ENCODE peak calls at places on chromosome 17, in five cellular contexts. B is CD8-positive, alpha-beta T cell; O is tibial nerve; D is H9; Y is colonic mucosa. Q is an unnamed sample.

GRCh38 chr17:73340093-73340596 is 28.3 kb upstream of the CDC42EP4 start:
- DNase-seq in D (no peak), B (no peak), Y (no peak), O (no peak), Q (peak; percentile 81)

GRCh38 chr17:67194134-67194533 is 50.9 kb downstream of the HELZ start:
- DNase-seq in Y (no peak), O (no peak), B (no peak), D (no peak), Q (no peak)

GRCh38 chr17:17737938-17738894 is 57.0 kb downstream of the RAI1 start:
- DNase-seq in Y (peak; percentile 80), B (no peak), D (peak; percentile 76), O (no peak), Q (peak; percentile 99)

GRCh38 chr17:37488607-37489196 is 989 bp upstream of the DUSP14 start:
- DNase-seq in O (peak; percentile 71), D (peak; percentile 94), B (peak; percentile 38), Y (peak; percentile 84), Q (peak; percentile 55)

GRCh38 chr17:2904135-2904534 is 107.9 kb downstream of the RAP1GAP2 start:
- DNase-seq in Y (no peak), D (peak; percentile 57), O (no peak), B (no peak), Q (no peak)

GRCh38 chr17:32596666-32597065 is 109.9 kb downstream of the CDK5R1 start:
- DNase-seq in B (no peak), D (no peak), O (no peak), Y (no peak), Q (peak; percentile 60)

GRCh38 chr17:50052822-50053653 is 2.9 kb upstream of the ITGA3 start:
- DNase-seq in O (no peak), Y (peak; percentile 46), D (no peak), B (no peak), Q (peak; percentile 24)

GRCh38 chr17:60679287-60679686 is 1.6 kb downstream of the BCAS3 start:
- DNase-seq in Y (no peak), O (no peak), B (no peak), D (no peak), Q (no peak)

GRCh38 chr17:57552114-57552601 is 192.9 kb downstream of the CCDC182 start:
- DNase-seq in Y (no peak), O (no peak), B (no peak), D (peak; percentile 89), Q (no peak)

GRCh38 chr17:53032861-53033271 is 789.9 kb upstream of the KIF2B start:
- DNase-seq in Y (peak; percentile 37), O (no peak), D (peak; percentile 89), B (no peak), Q (peak; percentile 92)

GRCh38 chr17:55162556-55162946 is 102.2 kb upstream of the HLF start:
- DNase-seq in O (no peak), D (no peak), B (no peak), Y (no peak), Q (no peak)

GRCh38 chr17:79655672-79656290 is 44.9 kb upstream of the RBFOX3 start:
- DNase-seq in O (no peak), D (peak; percentile 22), Y (peak; percentile 13), B (no peak), Q (no peak)

GRCh38 chr17:17681744-17682292 is 560 bp downstream of the RAI1 start:
- DNase-seq in D (no peak), B (peak; percentile 21), O (no peak), Y (peak; percentile 55), Q (peak; percentile 79)

GRCh38 chr17:57945999-57946797 is 9.0 kb downstream of the CUEDC1 start:
- DNase-seq in B (no peak), Y (no peak), O (no peak), D (no peak), Q (no peak)

GRCh38 chr17:31531336-31532160 is 140.1 kb downstream of the RAB11FIP4 start:
- DNase-seq in D (no peak), Y (no peak), O (no peak), B (no peak), Q (no peak)

GRCh38 chr17:73998246-73999220 is 204.9 kb upstream of the RPL38 start:
- DNase-seq in D (peak; percentile 89), O (peak; percentile 15), Y (peak; percentile 79), B (peak; percentile 52), Q (peak; percentile 64)

GRCh38 chr17:6574689-6575595 is 18.6 kb upstream of the PITPNM3 start:
- DNase-seq in O (no peak), B (peak; percentile 17), Y (no peak), D (no peak), Q (peak; percentile 38)

GRCh38 chr17:1697681-1698080 is 12.5 kb downstream of the TLCD2 start:
- DNase-seq in B (no peak), Y (no peak), D (no peak), O (no peak), Q (no peak)

GRCh38 chr17:37301288-37301687 is 74.5 kb upstream of the C17orf78 start:
- DNase-seq in D (no peak), O (no peak), Y (no peak), B (no peak), Q (no peak)

GRCh38 chr17:12813680-12814079 is 24.4 kb downstream of the ARHGAP44 start:
- DNase-seq in Y (no peak), D (no peak), B (no peak), O (no peak), Q (no peak)

GRCh38 chr17:64326420-64327054 is 63.5 kb upstream of the TEX2 start:
- DNase-seq in O (peak; percentile 75), Y (no peak), B (no peak), D (no peak), Q (no peak)

DNA sequence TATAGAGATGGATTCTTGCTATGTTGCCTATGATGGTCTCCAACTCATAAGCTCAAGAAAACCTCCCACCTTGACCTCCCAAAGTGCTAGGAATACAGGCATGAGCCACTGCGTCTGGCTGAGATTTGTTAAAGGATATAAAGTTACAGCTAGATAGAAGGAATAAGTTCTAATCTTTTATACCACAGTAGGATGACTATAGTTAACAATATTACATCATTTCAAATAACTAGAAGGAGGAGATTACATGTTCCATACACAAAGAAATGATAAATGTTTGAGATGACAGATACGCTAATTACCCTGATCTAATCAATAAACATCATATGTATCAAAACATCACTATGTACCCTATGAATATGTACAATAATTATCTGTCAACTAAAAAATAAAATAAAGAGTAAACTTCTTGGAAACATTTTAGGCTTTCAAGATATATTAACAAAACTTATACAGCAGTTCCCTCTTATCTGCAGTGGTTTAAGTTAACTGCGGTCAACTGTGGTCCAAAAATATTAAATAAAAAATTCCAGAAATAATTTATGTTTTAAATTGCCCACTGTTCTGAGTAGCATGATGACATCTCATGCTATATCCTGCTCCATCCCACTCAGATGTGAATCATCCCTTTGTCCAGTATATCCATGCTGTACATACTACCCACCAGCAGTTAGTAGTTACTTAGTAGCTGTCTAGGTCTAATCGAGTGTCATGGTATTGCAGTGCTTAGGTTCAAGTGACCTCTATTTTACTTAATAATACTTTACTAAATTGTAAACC is 129.2 kb upstream of the NACA2 start:
- DNase-seq in O (no peak), Y (no peak), D (no peak), B (no peak), Q (no peak)
- H3K9me3 ChIP-seq in O (peaks cover 6% of the 10 kb centered on the region), Y (no peaks in the 10 kb centered on the region), D (no peaks in the 10 kb centered on the region), B (peaks cover 3% of the 10 kb centered on the region), Q (peaks cover 14% of the 10 kb centered on the region)

GRCh38 chr17:59292174-59292523 is 39.3 kb upstream of the YPEL2 start:
- DNase-seq in D (no peak), B (no peak), Y (no peak), O (no peak), Q (no peak)
- H3K9me3 ChIP-seq in D (no peaks in the 10 kb centered on the region), B (no peaks in the 10 kb centered on the region), Y (no peaks in the 10 kb centered on the region), O (no peaks in the 10 kb centered on the region), Q (no peaks in the 10 kb centered on the region)

DNA sequence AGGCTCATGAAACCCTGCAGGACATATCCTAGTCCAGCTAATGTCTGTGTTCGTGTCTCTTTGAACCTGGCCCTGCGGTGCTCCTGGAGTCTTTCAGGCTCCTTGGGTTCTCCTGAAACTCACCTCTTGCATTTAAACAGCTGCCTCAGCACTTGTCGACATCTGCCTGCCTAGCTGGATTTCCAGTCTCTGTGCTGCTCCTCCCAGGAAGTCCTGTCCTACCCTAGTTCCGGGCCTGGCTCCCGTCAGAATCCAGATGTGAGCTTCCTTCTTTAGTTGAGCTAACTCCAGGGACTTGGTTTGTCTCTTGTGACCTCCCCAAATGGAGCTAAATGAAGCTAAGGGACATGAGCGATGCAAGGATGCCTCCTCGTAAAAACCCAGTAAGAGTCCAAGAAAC is 155.2 kb upstream of the PIRT start:
- DNase-seq in O (no peak), B (no peak), Y (no peak), D (no peak), Q (no peak)
- H3K9me3 ChIP-seq in O (no peaks in the 10 kb centered on the region), B (no peaks in the 10 kb centered on the region), Y (no peaks in the 10 kb centered on the region), D (no peaks in the 10 kb centered on the region), Q (no peaks in the 10 kb centered on the region)

GRCh38 chr17:70095455-70095854 is 20.4 kb downstream of the KCNJ16 start:
- DNase-seq in B (no peak), O (no peak), Y (no peak), D (no peak), Q (no peak)

GRCh38 chr17:70091681-70092080 is 16.7 kb downstream of the KCNJ16 start:
- DNase-seq in D (no peak), O (no peak), B (no peak), Y (no peak), Q (no peak)

GRCh38 chr17:70091005-70091568 is 16.1 kb downstream of the KCNJ16 start:
- DNase-seq in Y (no peak), B (no peak), D (no peak), O (no peak), Q (no peak)

GRCh38 chr17:70089513-70090148 is 14.6 kb downstream of the KCNJ16 start:
- DNase-seq in Y (peak; percentile 23), B (no peak), D (no peak), O (no peak), Q (no peak)

DNA sequence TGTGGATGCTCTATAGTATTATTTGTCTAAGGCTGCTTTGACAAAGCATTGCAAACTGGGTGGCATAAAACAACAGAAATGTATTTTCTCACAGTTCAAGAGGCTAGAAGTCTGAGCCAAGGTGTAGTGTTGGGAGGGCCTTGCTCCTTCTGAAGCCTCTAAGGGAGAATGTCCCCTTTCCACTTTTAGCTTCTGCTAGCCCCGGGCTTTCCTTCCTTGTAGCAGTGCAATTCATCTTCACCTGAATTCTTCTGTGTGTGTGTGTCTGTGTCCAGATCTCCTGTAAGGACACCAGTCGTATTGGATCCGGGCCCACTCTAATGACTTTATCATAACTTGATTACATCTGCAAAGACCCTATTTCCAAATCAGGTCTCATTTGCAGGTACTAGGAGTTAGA is 18.1 kb downstream of the KCNJ16 start:
- DNase-seq in Y (no peak), O (no peak), D (no peak), B (no peak), Q (no peak)
- H3K9me3 ChIP-seq in Y (no peaks in the 10 kb centered on the region), O (no peaks in the 10 kb centered on the region), D (no peaks in the 10 kb centered on the region), B (no peaks in the 10 kb centered on the region), Q (no peaks in the 10 kb centered on the region)